ENCODE peak calls at places on chromosome 17, in ten cellular contexts. Q is fibroblast of pulmonary artery, S is endothelial cell, X is HCT116, Y is transverse colon, G is AG10803, D is kidney epithelial cell, H is AG04450, I is A549, B is IMR-90. U is an unnamed sample.

GRCh38 chr17:8015957-8016631 is 13.7 kb downstream of the GUCY2D start:
- DNase-seq in Q (no peak), S (peak), X (no peak), Y (peak), G (no peak), D (no peak), H (no peak), I (no peak), B (no peak), U (peak)

GRCh38 chr17:15890279-15890892 is 54.5 kb upstream of the ADORA2B start:
- DNase-seq in Q (no peak), S (no peak), X (no peak), Y (no peak), G (no peak), D (no peak), H (no peak), I (no peak), B (no peak), U (no peak)

GRCh38 chr17:61217878-61218437 is 181.7 kb upstream of the TBX2 start:
- DNase-seq in Q (no peak), S (no peak), X (no peak), Y (no peak), G (no peak), D (no peak), H (no peak), I (no peak), B (no peak), U (no peak)

GRCh38 chr17:27984816-27985215 is 57.7 kb upstream of the NLK start:
- DNase-seq in Q (no peak), S (no peak), X (no peak), Y (no peak), G (no peak), D (no peak), H (no peak), I (no peak), B (no peak), U (no peak)

GRCh38 chr17:74923538-74924249 is 379 bp upstream of the OTOP2 start:
- DNase-seq in Q (peak), S (peak), X (no peak), Y (peak), G (peak), D (no peak), H (no peak), I (peak), B (peak), U (peak)

GRCh38 chr17:70869402-70870085 is 700.2 kb downstream of the KCNJ2 start:
- DNase-seq in Q (no peak), S (no peak), X (no peak), Y (no peak), G (no peak), D (no peak), H (no peak), I (no peak), B (no peak), U (no peak)

GRCh38 chr17:80361495-80362220 is 53.3 kb upstream of the ENDOV start:
- DNase-seq in Q (peak), S (peak), X (no peak), Y (no peak), G (no peak), D (no peak), H (no peak), I (peak), B (no peak), U (no peak)

GRCh38 chr17:200604-200985 is 19.1 kb upstream of the DOC2B start:
- DNase-seq in Q (no peak), S (no peak), X (no peak), Y (no peak), G (no peak), D (no peak), H (no peak), I (no peak), B (no peak), U (no peak)

GRCh38 chr17:78759203-78759968 is 22.7 kb downstream of the CYTH1 start:
- DNase-seq in Q (peak), S (no peak), X (no peak), Y (peak), G (no peak), D (no peak), H (no peak), I (no peak), B (peak), U (no peak)

GRCh38 chr17:37483311-37484039 is 6.2 kb upstream of the DUSP14 start:
- DNase-seq in Q (peak), S (no peak), X (no peak), Y (peak), G (peak), D (no peak), H (peak), I (no peak), B (peak), U (no peak)

GRCh38 chr17:59763861-59764260 is 56.4 kb downstream of the VMP1 start:
- DNase-seq in Q (peak), S (no peak), X (no peak), Y (no peak), G (peak), D (no peak), H (peak), I (no peak), B (peak), U (no peak)

GRCh38 chr17:38871247-38871991 is 1.6 kb downstream of the LASP1 start:
- DNase-seq in Q (peak), S (no peak), X (no peak), Y (peak), G (peak), D (no peak), H (no peak), I (peak), B (peak), U (peak)

GRCh38 chr17:29615048-29615385 is 7.7 kb downstream of the CORO6 start:
- DNase-seq in Q (no peak), S (no peak), X (no peak), Y (peak), G (peak), D (no peak), H (no peak), I (no peak), B (no peak), U (no peak)

GRCh38 chr17:78048346-78049292 is 79.9 kb downstream of the TMC6 start:
- DNase-seq in Q (no peak), S (no peak), X (no peak), Y (no peak), G (no peak), D (no peak), H (no peak), I (no peak), B (no peak), U (no peak)

GRCh38 chr17:47220531-47220999 is 11.4 kb downstream of the MYL4 start:
- DNase-seq in Q (no peak), S (no peak), X (no peak), Y (no peak), G (no peak), D (no peak), H (no peak), I (no peak), B (no peak), U (no peak)

GRCh38 chr17:77435272-77436057 is 294.7 kb downstream of the SEC14L1 start:
- DNase-seq in Q (no peak), S (no peak), X (no peak), Y (no peak), G (no peak), D (no peak), H (no peak), I (no peak), B (no peak), U (no peak)

GRCh38 chr17:71023631-71024030 is 854.3 kb downstream of the KCNJ2 start:
- DNase-seq in Q (peak), S (no peak), X (no peak), Y (no peak), G (peak), D (peak), H (no peak), I (no peak), B (no peak), U (no peak)

GRCh38 chr17:57363580-57363979 is 107.3 kb downstream of the MSI2 start:
- DNase-seq in Q (no peak), S (no peak), X (no peak), Y (no peak), G (no peak), D (no peak), H (no peak), I (no peak), B (no peak), U (no peak)

GRCh38 chr17:74677558-74678466 is 34.9 kb downstream of the CD300LF start:
- DNase-seq in Q (peak), S (no peak), X (no peak), Y (no peak), G (peak), D (no peak), H (no peak), I (peak), B (peak), U (peak)

GRCh38 chr17:62994931-62995330 is 28.9 kb downstream of the TANC2 start:
- DNase-seq in Q (peak), S (no peak), X (no peak), Y (no peak), G (peak), D (no peak), H (no peak), I (no peak), B (peak), U (no peak)

GRCh38 chr17:70307430-70307829 is 138.1 kb downstream of the KCNJ2 start:
- DNase-seq in Q (peak), S (no peak), X (no peak), Y (no peak), G (peak), D (no peak), H (no peak), I (no peak), B (peak), U (no peak)

GRCh38 chr17:29855686-29856085 is 74.3 kb downstream of the SSH2 start:
- DNase-seq in Q (peak), S (no peak), X (no peak), Y (no peak), G (peak), D (no peak), H (no peak), I (no peak), B (peak), U (no peak)

GRCh38 chr17:36534117-36534880 is at the start of gene MYO19:
- DNase-seq in Q (peak), S (peak), X (peak), Y (peak), G (peak), D (no peak), H (no peak), I (peak), B (peak), U (peak)

GRCh38 chr17:6501359-6501758 is 55.0 kb downstream of the PITPNM3 start:
- DNase-seq in Q (no peak), S (no peak), X (no peak), Y (no peak), G (no peak), D (no peak), H (no peak), I (no peak), B (no peak), U (no peak)

GRCh38 chr17:57601328-57601727 is 143.8 kb downstream of the CCDC182 start:
- DNase-seq in Q (no peak), S (no peak), X (no peak), Y (no peak), G (no peak), D (no peak), H (no peak), I (no peak), B (no peak), U (no peak)

GRCh38 chr17:81451823-81452222 is 56.6 kb downstream of the BAHCC1 start:
- DNase-seq in Q (no peak), S (no peak), X (no peak), Y (no peak), G (no peak), D (no peak), H (no peak), I (no peak), B (no peak), U (no peak)

GRCh38 chr17:5780476-5780875 is 196.2 kb upstream of the NLRP1 start:
- DNase-seq in Q (peak), S (no peak), X (peak), Y (no peak), G (peak), D (peak), H (no peak), I (no peak), B (peak), U (no peak)

GRCh38 chr17:34366051-34366450 is 3.0 kb upstream of the CCL1 start:
- DNase-seq in Q (no peak), S (no peak), X (no peak), Y (no peak), G (no peak), D (no peak), H (no peak), I (no peak), B (no peak), U (peak)

GRCh38 chr17:16338391-16338790 is 14.9 kb downstream of the CENPV start:
- DNase-seq in Q (no peak), S (no peak), X (no peak), Y (no peak), G (no peak), D (no peak), H (no peak), I (no peak), B (no peak), U (no peak)

GRCh38 chr17:28726396-28726911 is 421 bp upstream of the TLCD1 start:
- DNase-seq in Q (peak), S (peak), X (peak), Y (peak), G (peak), D (no peak), H (no peak), I (peak), B (peak), U (peak)

GRCh38 chr17:80773243-80773991 is 218.2 kb upstream of the CHMP6 start:
- DNase-seq in Q (no peak), S (no peak), X (no peak), Y (peak), G (peak), D (no peak), H (no peak), I (no peak), B (peak), U (no peak)

GRCh38 chr17:79528592-79529125 is 82.2 kb downstream of the RBFOX3 start:
- DNase-seq in Q (no peak), S (no peak), X (no peak), Y (no peak), G (no peak), D (no peak), H (no peak), I (no peak), B (no peak), U (no peak)

GRCh38 chr17:49575524-49576120 is at the start of gene NXPH3:
- DNase-seq in Q (peak), S (peak), X (no peak), Y (peak), G (peak), D (no peak), H (no peak), I (peak), B (peak), U (peak)
- TF ChIP-seq CTCF in Q (no peak), S (peak), X (peak), Y (peak), G (no peak), D (peak), H (peak), I (peak), B (peak), U (no peak)

GRCh38 chr17:83076930-83077329 is 2.5 kb upstream of the METRNL start:
- DNase-seq in Q (no peak), S (no peak), X (no peak), Y (no peak), G (no peak), D (no peak), H (no peak), I (no peak), B (no peak), U (no peak)
- TF ChIP-seq CTCF in Q (peak), S (no peak), X (peak), Y (peak), G (peak), D (peak), H (no peak), I (peak), B (no peak), U (peak)

GRCh38 chr17:67628580-67629013 is 89.1 kb upstream of the NOL11 start:
- DNase-seq in Q (peak), S (peak), X (no peak), Y (no peak), G (no peak), D (no peak), H (no peak), I (no peak), B (no peak), U (peak)
- TF ChIP-seq CTCF in Q (peak), S (no peak), X (peak), Y (no peak), G (no peak), D (peak), H (peak), I (no peak), B (peak), U (no peak)

GRCh38 chr17:43215341-43215740 is 3.7 kb downstream of the TMEM106A start:
- DNase-seq in Q (no peak), S (no peak), X (no peak), Y (no peak), G (no peak), D (no peak), H (no peak), I (no peak), B (no peak), U (no peak)

GRCh38 chr17:43211123-43211479 is 574 bp upstream of the TMEM106A start:
- DNase-seq in Q (no peak), S (no peak), X (no peak), Y (no peak), G (no peak), D (no peak), H (no peak), I (no peak), B (no peak), U (no peak)

GRCh38 chr17:43212641-43213490 is 1.2 kb downstream of the TMEM106A start:
- DNase-seq in Q (no peak), S (no peak), X (no peak), Y (peak), G (peak), D (no peak), H (no peak), I (no peak), B (no peak), U (no peak)

GRCh38 chr17:43211480-43212402 is at the start of gene TMEM106A:
- DNase-seq in Q (peak), S (peak), X (peak), Y (peak), G (peak), D (peak), H (peak), I (peak), B (peak), U (peak)

GRCh38 chr17:43213545-43213944 is 1.9 kb downstream of the TMEM106A start:
- DNase-seq in Q (no peak), S (no peak), X (no peak), Y (no peak), G (no peak), D (no peak), H (no peak), I (no peak), B (no peak), U (no peak)
- TF ChIP-seq CTCF in Q (no peak), S (no peak), X (no peak), Y (no peak), G (no peak), D (no peak), H (no peak), I (no peak), B (no peak), U (no peak)

DNA sequence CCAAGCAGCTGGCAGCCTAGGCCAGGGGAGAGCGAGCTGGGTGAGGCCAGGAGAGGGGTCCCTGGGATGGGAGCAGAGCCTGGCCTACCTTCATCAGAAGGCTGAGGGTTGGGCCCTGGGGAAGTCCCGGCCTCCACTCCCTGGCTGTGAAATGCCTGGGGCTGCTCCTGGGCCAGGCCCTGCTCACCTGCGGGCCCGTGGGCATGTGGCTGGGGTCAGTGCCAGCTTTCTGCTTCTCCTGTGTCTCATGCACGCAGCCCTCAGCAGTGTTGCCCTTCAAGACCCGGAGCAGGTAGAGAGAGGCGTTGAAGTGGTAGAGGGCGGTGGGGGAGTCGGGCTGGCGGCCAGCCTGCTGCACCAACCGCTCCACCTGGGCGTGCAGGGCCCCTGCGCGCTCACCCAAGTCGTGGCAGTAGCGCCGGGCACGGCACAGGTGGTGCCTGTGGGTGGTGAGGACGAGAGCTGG is 12.4 kb downstream of the MYBBP1A start:
- DNase-seq in Q (no peak), S (peak), X (no peak), Y (no peak), G (no peak), D (no peak), H (no peak), I (no peak), B (no peak), U (no peak)
- TF ChIP-seq CTCF in Q (no peak), S (no peak), X (no peak), Y (no peak), G (no peak), D (no peak), H (no peak), I (no peak), B (no peak), U (no peak)

U was measured in lung.